ENCODE peak calls at places on chromosomes 1 and 21, in seven cellular contexts. W is NAMALWA; Z is stimulated activated naive B cell treated with anti-CD40 and anti-IgM and Interleukin-4, amounts not matched to agents 10 μg/mL and 1 μg/mL and 100 μg/mL, for 72 hours; B is aorta; T is GM19239; C is caudate nucleus; H is GM18507. Y is an unnamed sample.

GRCh38 chr21:39660191-39660590 is 47.5 kb downstream of the B3GALT5 start:
- DNase-seq in W (no peak), Z (no peak), B (no peak), T (no peak), C (no peak), H (no peak), Y (peak; percentile 46)

GRCh38 chr1:87404306-87404705 is 75.6 kb downstream of the LMO4 start:
- DNase-seq in W (no peak), Z (no peak), B (no peak), T (no peak), C (no peak), H (no peak), Y (no peak)

GRCh38 chr1:58942759-58943191 is 158.9 kb upstream of the JUN start:
- DNase-seq in W (no peak), Z (no peak), B (no peak), T (no peak), C (no peak), H (no peak), Y (no peak)

GRCh38 chr1:165481820-165482532 is 37.0 kb upstream of the RXRG start:
- DNase-seq in W (no peak), Z (no peak), B (no peak), T (no peak), C (no peak), H (no peak), Y (peak; percentile 31)

GRCh38 chr1:118825619-118826018 is 162.5 kb downstream of the TBX15 start:
- DNase-seq in W (no peak), Z (no peak), B (no peak), T (no peak), C (no peak), H (no peak), Y (no peak)

GRCh38 chr1:15046487-15047165 is 106.9 kb upstream of the TMEM51 start:
- DNase-seq in W (peak; percentile 82), Z (peak; percentile 40), B (peak; percentile 77), T (peak; percentile 77), C (peak; percentile 48), H (peak; percentile 55), Y (peak; percentile 73)

GRCh38 chr1:2112280-2112701 is 62.1 kb downstream of the PRKCZ start:
- DNase-seq in W (peak; percentile 80), Z (peak; percentile 45), B (peak; percentile 34), T (peak; percentile 86), C (no peak), H (no peak), Y (no peak)

GRCh38 chr1:212597495-212597894 is 11.1 kb upstream of the ATF3 start:
- DNase-seq in W (no peak), Z (no peak), B (no peak), T (no peak), C (no peak), H (no peak), Y (no peak)

GRCh38 chr1:3360646-3361257 is 93.7 kb upstream of the ARHGEF16 start:
- DNase-seq in W (no peak), Z (no peak), B (no peak), T (no peak), C (no peak), H (no peak), Y (no peak)

GRCh38 chr1:64147759-64148158 is 55.7 kb upstream of the UBE2U start:
- DNase-seq in W (no peak), Z (no peak), B (no peak), T (no peak), C (no peak), H (no peak), Y (no peak)

GRCh38 chr1:231803353-231803752 is 176.8 kb downstream of the DISC1 start:
- DNase-seq in W (no peak), Z (no peak), B (peak; percentile 52), T (no peak), C (no peak), H (no peak), Y (no peak)

GRCh38 chr21:45577806-45578801 is 35.9 kb upstream of the SLC19A1 start:
- DNase-seq in W (no peak), Z (no peak), B (no peak), T (no peak), C (no peak), H (no peak), Y (no peak)

GRCh38 chr1:169110265-169110664 is 3.8 kb downstream of the ATP1B1 start:
- DNase-seq in W (no peak), Z (no peak), B (no peak), T (no peak), C (no peak), H (no peak), Y (no peak)

GRCh38 chr1:193086342-193086741 is 18.9 kb downstream of the GLRX2 start:
- DNase-seq in W (no peak), Z (no peak), B (no peak), T (no peak), C (no peak), H (no peak), Y (no peak)

GRCh38 chr1:206907304-206907991 is 10.2 kb downstream of the IL24 start:
- DNase-seq in W (no peak), Z (no peak), B (no peak), T (no peak), C (no peak), H (no peak), Y (peak; percentile 26)

GRCh38 chr1:27403065-27403726 is 10.8 kb downstream of the GPR3 start:
- DNase-seq in W (peak; percentile 84), Z (peak; percentile 53), B (peak; percentile 89), T (no peak), C (no peak), H (peak; percentile 28), Y (peak; percentile 16)

GRCh38 chr1:45542591-45542990 is 8.0 kb upstream of the AKR1A1 start:
- DNase-seq in W (no peak), Z (no peak), B (peak; percentile 52), T (no peak), C (no peak), H (no peak), Y (no peak)

GRCh38 chr1:236348071-236348470 is 46.0 kb upstream of the EDARADD start:
- DNase-seq in W (no peak), Z (no peak), B (peak; percentile 45), T (no peak), C (no peak), H (no peak), Y (no peak)

GRCh38 chr1:166947398-166948043 is 27.8 kb downstream of the ILDR2 start:
- DNase-seq in W (no peak), Z (no peak), B (peak; percentile 60), T (peak; percentile 24), C (peak; percentile 84), H (no peak), Y (no peak)

GRCh38 chr1:228368801-228369607 is 37.6 kb downstream of the TRIM11 start:
- DNase-seq in W (no peak), Z (no peak), B (peak; percentile 33), T (no peak), C (no peak), H (no peak), Y (peak; percentile 93)

GRCh38 chr1:17192394-17193221 is 12.3 kb upstream of the PADI1 start:
- DNase-seq in W (no peak), Z (no peak), B (no peak), T (no peak), C (no peak), H (no peak), Y (no peak)

GRCh38 chr1:44786138-44786840 is 1.7 kb downstream of the BEST4 start:
- DNase-seq in W (peak; percentile 79), Z (peak; percentile 68), B (peak; percentile 81), T (no peak), C (no peak), H (no peak), Y (peak; percentile 50)